ENCODE peak calls at places on chromosomes 12 and 14, in six cellular contexts. One of them, this sample, is unnamed.

GRCh38 chr12:75782182-75782581 is 249.4 kb downstream of the PHLDA1 start:
- DNase-seq in spleen: no peak
- DNase-seq in fibroblast of pulmonary artery: no peak
- DNase-seq in GM12865: no peak
- DNase-seq in fibroblast of lung: no peak
- DNase-seq in PC-3: no peak
- DNase-seq in this sample: no peak

GRCh38 chr12:125029756-125030358 is 35.4 kb upstream of the AACS start:
- DNase-seq in spleen: no peak
- DNase-seq in fibroblast of pulmonary artery: no peak
- DNase-seq in GM12865: no peak
- DNase-seq in fibroblast of lung: no peak
- DNase-seq in PC-3: no peak
- DNase-seq in this sample: peak

GRCh38 chr14:22996823-22997301 is 13.1 kb downstream of the C14orf93 start:
- DNase-seq in spleen: no peak
- DNase-seq in fibroblast of pulmonary artery: no peak
- DNase-seq in GM12865: no peak
- DNase-seq in fibroblast of lung: no peak
- DNase-seq in PC-3: no peak
- DNase-seq in this sample: no peak

GRCh38 chr12:123106640-123107359 is 44.1 kb downstream of the PITPNM2 start:
- DNase-seq in spleen: peak
- DNase-seq in fibroblast of pulmonary artery: no peak
- DNase-seq in GM12865: peak
- DNase-seq in fibroblast of lung: no peak
- DNase-seq in PC-3: peak
- DNase-seq in this sample: no peak

GRCh38 chr12:50825372-50825838 is 17.3 kb upstream of the TMPRSS12 start:
- DNase-seq in spleen: no peak
- DNase-seq in fibroblast of pulmonary artery: peak
- DNase-seq in GM12865: peak
- DNase-seq in fibroblast of lung: peak
- DNase-seq in PC-3: peak
- DNase-seq in this sample: peak

GRCh38 chr12:86134571-86134970 is 121.6 kb downstream of the MGAT4C start:
- DNase-seq in spleen: no peak
- DNase-seq in fibroblast of pulmonary artery: peak
- DNase-seq in GM12865: no peak
- DNase-seq in fibroblast of lung: peak
- DNase-seq in PC-3: peak
- DNase-seq in this sample: no peak

GRCh38 chr12:70557583-70558263 is 79.5 kb downstream of the PTPRB start:
- DNase-seq in spleen: no peak
- DNase-seq in fibroblast of pulmonary artery: no peak
- DNase-seq in GM12865: no peak
- DNase-seq in fibroblast of lung: no peak
- DNase-seq in PC-3: no peak
- DNase-seq in this sample: no peak

GRCh38 chr12:99746538-99746937 is 99.0 kb downstream of the GARIN6 start:
- DNase-seq in spleen: no peak
- DNase-seq in fibroblast of pulmonary artery: no peak
- DNase-seq in GM12865: no peak
- DNase-seq in fibroblast of lung: no peak
- DNase-seq in PC-3: peak
- DNase-seq in this sample: no peak

GRCh38 chr14:38290601-38291190 is 34.8 kb upstream of the CLEC14A start:
- DNase-seq in spleen: no peak
- DNase-seq in fibroblast of pulmonary artery: peak
- DNase-seq in GM12865: no peak
- DNase-seq in fibroblast of lung: peak
- DNase-seq in PC-3: peak
- DNase-seq in this sample: peak

GRCh38 chr12:98073610-98074009 is 441.8 kb upstream of the TMPO start:
- DNase-seq in spleen: no peak
- DNase-seq in fibroblast of pulmonary artery: no peak
- DNase-seq in GM12865: no peak
- DNase-seq in fibroblast of lung: no peak
- DNase-seq in PC-3: no peak
- DNase-seq in this sample: no peak

GRCh38 chr14:84197704-84198103 is 1332.2 kb upstream of the FLRT2 start:
- DNase-seq in spleen: no peak
- DNase-seq in fibroblast of pulmonary artery: no peak
- DNase-seq in GM12865: no peak
- DNase-seq in fibroblast of lung: no peak
- DNase-seq in PC-3: no peak
- DNase-seq in this sample: no peak

GRCh38 chr14:101928415-101928841 is 35.9 kb upstream of the DYNC1H1 start:
- DNase-seq in spleen: peak
- DNase-seq in fibroblast of pulmonary artery: no peak
- DNase-seq in GM12865: no peak
- DNase-seq in fibroblast of lung: no peak
- DNase-seq in PC-3: no peak
- DNase-seq in this sample: peak

GRCh38 chr14:96568646-96569045 is 66.5 kb downstream of the PAPOLA start:
- DNase-seq in spleen: no peak
- DNase-seq in fibroblast of pulmonary artery: no peak
- DNase-seq in GM12865: no peak
- DNase-seq in fibroblast of lung: no peak
- DNase-seq in PC-3: no peak
- DNase-seq in this sample: no peak

GRCh38 chr12:67589078-67589477 is 59.5 kb upstream of the DYRK2 start:
- DNase-seq in spleen: no peak
- DNase-seq in fibroblast of pulmonary artery: no peak
- DNase-seq in GM12865: no peak
- DNase-seq in fibroblast of lung: no peak
- DNase-seq in PC-3: no peak
- DNase-seq in this sample: no peak

GRCh38 chr12:65673732-65674131 is 150.6 kb upstream of the HMGA2 start:
- DNase-seq in spleen: no peak
- DNase-seq in fibroblast of pulmonary artery: peak
- DNase-seq in GM12865: no peak
- DNase-seq in fibroblast of lung: peak
- DNase-seq in PC-3: peak
- DNase-seq in this sample: no peak

GRCh38 chr12:126627596-126627995 is 1562.4 kb downstream of the AACS start:
- DNase-seq in spleen: no peak
- DNase-seq in fibroblast of pulmonary artery: no peak
- DNase-seq in GM12865: no peak
- DNase-seq in fibroblast of lung: no peak
- DNase-seq in PC-3: no peak
- DNase-seq in this sample: no peak

GRCh38 chr12:101671839-101672238 is 25.6 kb upstream of the CHPT1 start:
- DNase-seq in spleen: no peak
- DNase-seq in fibroblast of pulmonary artery: no peak
- DNase-seq in GM12865: no peak
- DNase-seq in fibroblast of lung: no peak
- DNase-seq in PC-3: no peak
- DNase-seq in this sample: no peak
- H3K4me3 ChIP-seq in spleen: no peak
- H3K4me3 ChIP-seq in fibroblast of pulmonary artery: no peak
- H3K4me3 ChIP-seq in GM12865: no peak
- H3K4me3 ChIP-seq in fibroblast of lung: no peak
- H3K4me3 ChIP-seq in PC-3: no peak
- H3K4me3 ChIP-seq in this sample: no peak

DNA sequence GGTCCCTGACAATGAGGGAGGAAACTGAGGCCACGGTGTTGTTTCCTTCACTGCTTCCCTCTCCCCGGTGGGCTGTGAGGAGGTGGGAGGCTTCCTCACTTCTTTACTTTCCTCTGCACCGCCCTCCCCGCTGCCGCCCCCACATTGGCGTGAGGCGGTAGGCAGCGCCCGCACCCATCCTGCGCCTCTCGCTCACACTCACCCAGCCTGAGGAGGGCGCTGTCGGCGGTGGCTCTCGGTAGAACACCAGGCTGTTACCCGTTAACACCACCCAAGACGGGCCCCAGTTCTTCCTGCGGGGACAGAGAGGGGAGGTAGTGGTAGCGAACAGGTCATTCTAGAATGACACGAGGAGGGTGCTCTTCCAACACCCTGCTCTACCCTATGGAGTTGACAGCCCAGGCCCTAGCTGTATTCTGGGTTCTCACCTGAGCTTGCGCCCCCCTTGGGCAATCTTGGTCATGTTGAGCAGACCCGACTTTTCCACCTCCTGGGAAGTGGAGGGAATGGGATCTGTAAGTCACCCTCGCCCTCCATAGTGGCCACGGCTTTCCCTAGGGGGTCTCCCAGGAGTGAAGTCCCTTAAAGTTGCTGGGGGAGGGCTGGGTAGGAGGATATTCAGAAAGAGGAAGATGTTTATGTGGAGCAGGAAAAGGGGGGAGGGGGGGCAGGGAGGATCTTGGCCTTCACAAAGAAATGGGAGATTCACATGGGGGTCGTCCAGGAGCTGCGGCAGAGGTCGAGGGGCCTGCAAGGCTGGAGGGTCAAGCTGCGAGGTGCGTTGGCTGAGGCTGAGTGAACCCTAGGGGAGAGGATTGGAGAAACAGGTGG is 3.3 kb downstream of the ARHGAP9 start:
- DNase-seq in spleen: peak
- DNase-seq in fibroblast of pulmonary artery: no peak
- DNase-seq in GM12865: peak
- DNase-seq in fibroblast of lung: no peak
- DNase-seq in PC-3: no peak
- DNase-seq in this sample: no peak
- TF ChIP-seq CTCF in spleen: peak
- TF ChIP-seq CTCF in fibroblast of pulmonary artery: no peak
- TF ChIP-seq CTCF in GM12865: peak
- TF ChIP-seq CTCF in fibroblast of lung: no peak
- TF ChIP-seq CTCF in PC-3: peak
- TF ChIP-seq CTCF in this sample: no peak

DNA sequence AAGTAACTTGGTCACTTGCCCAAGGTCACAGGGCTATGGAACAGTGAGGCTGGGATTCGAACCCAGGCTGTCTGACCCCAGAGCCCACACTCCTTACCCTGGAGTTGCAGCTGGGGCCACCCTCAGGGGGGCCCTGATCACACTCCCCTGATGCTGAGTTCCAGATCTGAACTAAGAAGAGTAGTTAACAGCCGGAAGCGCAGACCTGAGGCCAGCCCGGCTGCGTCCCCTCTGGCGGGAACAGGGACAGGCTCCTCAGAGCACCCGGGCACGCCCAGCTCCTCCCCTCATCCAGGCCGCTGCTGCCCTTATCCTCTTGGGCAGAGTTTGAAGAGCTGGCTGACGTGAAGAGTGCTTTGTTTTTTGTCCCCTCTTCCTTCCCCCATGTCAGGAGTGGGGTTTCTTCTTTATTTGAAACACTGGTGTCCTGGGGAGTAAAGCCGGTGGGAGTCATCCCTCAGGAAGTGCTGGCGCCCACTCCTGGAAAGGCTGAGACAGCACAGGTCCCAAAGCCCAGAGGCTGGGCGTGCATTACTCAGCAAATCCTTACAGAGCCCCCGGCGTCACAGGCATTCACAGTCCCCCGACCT is 8.7 kb downstream of the PHB2 start:
- DNase-seq in spleen: peak
- DNase-seq in fibroblast of pulmonary artery: peak
- DNase-seq in GM12865: peak
- DNase-seq in fibroblast of lung: peak
- DNase-seq in PC-3: peak
- DNase-seq in this sample: peak
- H3K4me3 ChIP-seq in spleen: no peak
- H3K4me3 ChIP-seq in fibroblast of pulmonary artery: peak
- H3K4me3 ChIP-seq in GM12865: peak
- H3K4me3 ChIP-seq in fibroblast of lung: no peak
- H3K4me3 ChIP-seq in PC-3: no peak
- H3K4me3 ChIP-seq in this sample: no peak

GRCh38 chr14:75884198-75884611 is 97.6 kb downstream of the TGFB3 start:
- DNase-seq in spleen: no peak
- DNase-seq in fibroblast of pulmonary artery: peak
- DNase-seq in GM12865: no peak
- DNase-seq in fibroblast of lung: peak
- DNase-seq in PC-3: peak
- DNase-seq in this sample: peak
- TF ChIP-seq CTCF in spleen: peak
- TF ChIP-seq CTCF in fibroblast of pulmonary artery: peak
- TF ChIP-seq CTCF in GM12865: peak
- TF ChIP-seq CTCF in fibroblast of lung: peak
- TF ChIP-seq CTCF in PC-3: peak
- TF ChIP-seq CTCF in this sample: peak

DNA sequence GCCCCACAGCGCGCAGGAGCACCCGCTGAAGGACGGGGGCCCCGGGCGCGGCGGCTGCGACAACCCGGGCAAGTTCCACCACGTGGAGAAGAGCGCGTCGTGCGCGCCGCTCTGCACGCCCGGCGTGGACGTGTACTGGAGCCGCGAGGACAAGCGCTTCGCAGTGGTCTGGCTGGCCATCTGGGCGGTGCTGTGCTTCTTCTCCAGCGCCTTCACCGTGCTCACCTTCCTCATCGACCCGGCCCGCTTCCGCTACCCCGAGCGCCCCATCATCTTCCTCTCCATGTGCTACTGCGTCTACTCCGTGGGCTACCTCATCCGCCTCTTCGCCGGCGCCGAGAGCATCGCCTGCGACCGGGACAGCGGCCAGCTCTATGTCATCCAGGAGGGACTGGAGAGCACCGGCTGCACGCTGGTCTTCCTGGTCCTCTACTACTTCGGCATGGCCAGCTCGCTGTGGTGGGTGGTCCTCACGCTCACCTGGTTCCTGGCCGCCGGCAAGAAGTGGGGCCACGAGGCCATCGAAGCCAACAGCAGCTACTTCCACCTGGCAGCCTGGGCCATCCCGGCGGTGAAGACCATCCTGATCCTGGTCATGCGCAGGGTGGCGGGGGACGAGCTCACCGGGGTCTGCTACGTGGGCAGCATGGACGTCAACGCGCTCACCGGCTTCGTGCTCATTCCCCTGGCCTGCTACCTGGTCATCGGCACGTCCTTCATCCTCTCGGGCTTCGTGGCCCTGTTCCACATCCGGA is 1.4 kb downstream of the FZD10 start:
- DNase-seq in spleen: no peak
- DNase-seq in fibroblast of pulmonary artery: no peak
- DNase-seq in GM12865: no peak
- DNase-seq in fibroblast of lung: no peak
- DNase-seq in PC-3: no peak
- DNase-seq in this sample: no peak
- H3K4me3 ChIP-seq in spleen: no peak
- H3K4me3 ChIP-seq in fibroblast of pulmonary artery: no peak
- H3K4me3 ChIP-seq in GM12865: no peak
- H3K4me3 ChIP-seq in fibroblast of lung: no peak
- H3K4me3 ChIP-seq in PC-3: no peak
- H3K4me3 ChIP-seq in this sample: no peak

GRCh38 chr14:95515523-95516517 is 630 bp downstream of the SYNE3 start:
- DNase-seq in spleen: peak
- DNase-seq in fibroblast of pulmonary artery: peak
- DNase-seq in GM12865: peak
- DNase-seq in fibroblast of lung: no peak
- DNase-seq in PC-3: peak
- DNase-seq in this sample: peak
- TF ChIP-seq CTCF in spleen: peak
- TF ChIP-seq CTCF in fibroblast of pulmonary artery: peak
- TF ChIP-seq CTCF in GM12865: peak
- TF ChIP-seq CTCF in fibroblast of lung: peak
- TF ChIP-seq CTCF in PC-3: peak
- TF ChIP-seq CTCF in this sample: peak

This sample was measured in foreskin fibroblast.